ENCODE peak calls at places on chromosomes 16 and 17, in ten cellular contexts. A is astrocyte of the cerebellum; I is uterus; Z is A549; D is Peyer's patch; V is activated B cell treated with CpG ODN at 0.5 μM for 24 hours; B is lung; M is AG10803; W is CD8-positive, alpha-beta T cell; X is fibroblast of pulmonary artery. G is an unnamed sample.

GRCh38 chr16:24723663-24724062 is 5.8 kb upstream of the TNRC6A start:
- DNase-seq in Z (no peak), V (no peak), X (no peak), D (no peak), B (no peak), M (no peak), I (no peak), A (no peak), W (no peak), G (no peak)

GRCh38 chr16:81190667-81191066 is 47.8 kb upstream of the BCO1 start:
- DNase-seq in M (peak; percentile 47), I (no peak), V (no peak), A (no peak), B (no peak), W (no peak), Z (peak; percentile 54), D (no peak), X (peak; percentile 53), G (no peak)

GRCh38 chr16:59886021-59886420 is 1151.9 kb upstream of the GOT2 start:
- DNase-seq in Z (no peak), A (peak; percentile 91), V (no peak), X (peak; percentile 55), I (peak; percentile 19), D (no peak), W (no peak), B (no peak), M (peak; percentile 90), G (no peak)

GRCh38 chr16:85926370-85926769 is 27.4 kb downstream of the IRF8 start:
- DNase-seq in I (no peak), W (no peak), M (no peak), Z (no peak), A (no peak), B (no peak), V (no peak), D (no peak), X (no peak), G (no peak)

GRCh38 chr17:80717661-80718060 is 173.0 kb downstream of the RPTOR start:
- DNase-seq in D (no peak), I (no peak), Z (no peak), B (no peak), V (no peak), A (no peak), W (no peak), M (no peak), X (no peak), G (no peak)

GRCh38 chr17:42548070-42548837 is 4.5 kb upstream of the HSD17B1 start:
- DNase-seq in Z (peak; percentile 96), I (no peak), A (no peak), D (peak; percentile 93), B (peak; percentile 86), X (peak; percentile 46), W (peak; percentile 55), V (peak; percentile 81), M (no peak), G (peak; percentile 94)

GRCh38 chr17:4908301-4908700 is 5.4 kb upstream of the CHRNE start:
- DNase-seq in V (no peak), D (no peak), Z (no peak), I (no peak), B (no peak), X (no peak), M (peak; percentile 22), A (no peak), W (no peak), G (no peak)

GRCh38 chr17:57356722-57357391 is 100.5 kb downstream of the MSI2 start:
- DNase-seq in M (no peak), Z (no peak), X (no peak), I (no peak), B (no peak), A (no peak), W (no peak), V (no peak), D (no peak), G (peak; percentile 50)

GRCh38 chr17:16423226-16423872 is 8.0 kb downstream of the TRPV2 start:
- DNase-seq in M (no peak), I (no peak), Z (no peak), A (no peak), W (no peak), D (no peak), X (no peak), B (no peak), V (no peak), G (no peak)

GRCh38 chr17:81328925-81329278 is 33.8 kb upstream of the SLC38A10 start:
- DNase-seq in A (no peak), X (no peak), Z (peak; percentile 50), W (no peak), D (no peak), M (no peak), V (no peak), I (peak; percentile 56), B (no peak), G (no peak)

GRCh38 chr17:34382586-34383224 is 19.7 kb upstream of the CCL1 start:
- DNase-seq in Z (no peak), X (peak; percentile 42), A (no peak), I (no peak), V (no peak), M (no peak), W (no peak), B (no peak), D (no peak), G (no peak)

GRCh38 chr17:17849863-17850373 is 13.1 kb upstream of the SREBF1 start:
- DNase-seq in V (no peak), D (no peak), I (peak; percentile 63), X (peak; percentile 51), B (no peak), M (peak; percentile 37), Z (no peak), W (peak; percentile 35), A (no peak), G (peak; percentile 84)
- TF ChIP-seq CTCF in V (no peak), D (no peak), I (peak; percentile 16), X (peak; percentile 38), B (no peak), M (peak; percentile 39), Z (no peak), W (no peak), A (peak; percentile 24), G (no peak)

GRCh38 chr16:671353-672131 is 3.6 kb downstream of the RHOT2 start:
- DNase-seq in I (no peak), V (no peak), A (no peak), B (no peak), X (no peak), M (no peak), D (no peak), Z (no peak), W (no peak), G (no peak)

GRCh38 chr16:672851-673250 is 2.6 kb upstream of the RHBDL1 start:
- DNase-seq in B (no peak), D (no peak), Z (no peak), M (no peak), V (no peak), X (no peak), A (no peak), W (no peak), I (no peak), G (no peak)

GRCh38 chr16:673399-673991 is 2.0 kb upstream of the RHBDL1 start:
- DNase-seq in B (no peak), X (no peak), M (no peak), D (no peak), W (no peak), V (no peak), I (no peak), A (no peak), Z (no peak), G (no peak)

GRCh38 chr16:670485-671352 is 2.8 kb downstream of the RHOT2 start:
- DNase-seq in M (no peak), W (no peak), A (no peak), V (no peak), Z (no peak), I (no peak), B (no peak), X (no peak), D (no peak), G (no peak)

DNA sequence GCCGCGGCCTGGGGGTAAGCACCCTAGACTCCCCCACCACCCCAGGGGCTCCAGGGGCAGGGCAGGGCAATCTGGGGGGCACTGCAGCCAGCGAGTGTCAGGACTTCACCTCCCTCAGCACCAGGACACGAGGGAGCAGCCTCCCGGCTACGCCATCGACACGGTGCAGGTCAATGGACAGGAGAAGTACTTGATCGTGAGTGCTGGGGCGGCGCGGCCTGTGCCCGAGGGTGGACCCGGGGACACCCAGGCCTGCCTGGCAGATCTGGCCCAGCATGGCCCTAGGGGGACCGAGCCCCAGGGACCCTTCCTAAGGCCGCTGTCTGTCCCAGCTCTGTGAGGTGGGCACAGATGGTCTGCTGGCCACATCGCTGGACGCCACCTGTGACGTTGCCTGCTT is 3.1 kb upstream of the RHBDL1 start:
- DNase-seq in W (no peak), M (no peak), V (no peak), B (no peak), Z (no peak), A (no peak), D (no peak), I (no peak), X (no peak), G (no peak)
- TF ChIP-seq CTCF in W (no peak), M (no peak), V (no peak), B (no peak), Z (no peak), A (no peak), D (no peak), I (no peak), X (no peak), G (no peak)

GRCh38 chr17:78729636-78730035 is 52.4 kb downstream of the CYTH1 start:
- DNase-seq in B (no peak), I (no peak), M (no peak), A (no peak), V (no peak), X (no peak), D (no peak), W (no peak), Z (no peak), G (no peak)

GRCh38 chr17:78726471-78727010 is 55.5 kb downstream of the CYTH1 start:
- DNase-seq in B (no peak), A (no peak), W (no peak), Z (no peak), I (no peak), X (no peak), V (no peak), M (no peak), D (no peak), G (no peak)

GRCh38 chr17:78727057-78727456 is 55.0 kb downstream of the CYTH1 start:
- DNase-seq in I (no peak), A (no peak), V (no peak), D (no peak), M (no peak), Z (no peak), X (no peak), W (no peak), B (no peak), G (no peak)

GRCh38 chr17:78728495-78728894 is 53.6 kb downstream of the CYTH1 start:
- DNase-seq in B (no peak), D (no peak), I (no peak), W (no peak), Z (no peak), M (no peak), X (no peak), A (no peak), V (no peak), G (no peak)

GRCh38 chr17:78727476-78728229 is 54.4 kb downstream of the CYTH1 start:
- DNase-seq in B (no peak), X (no peak), W (no peak), Z (no peak), A (no peak), M (no peak), I (no peak), D (no peak), V (no peak), G (no peak)
- TF ChIP-seq CTCF in B (no peak), X (no peak), W (no peak), Z (no peak), A (no peak), M (no peak), I (no peak), D (no peak), V (no peak), G (peak; percentile 12)

GRCh38 chr17:50184057-50184456 is 17.4 kb downstream of the COL1A1 start:
- DNase-seq in A (no peak), D (no peak), Z (no peak), B (no peak), W (no peak), X (no peak), V (no peak), I (no peak), M (peak; percentile 68), G (no peak)
- TF ChIP-seq CTCF in A (peak; percentile 29), D (no peak), Z (no peak), B (no peak), W (no peak), X (peak; percentile 26), V (no peak), I (no peak), M (peak; percentile 45), G (no peak)

G was measured in GM13976.